ENCODE peak calls at places on chromosomes 13 and 19, in four cellular contexts. F is IMR-90, X is H9, Q is H1. B is an unnamed sample.
A peak's percentile ranks its signal among the peaks of the same experiment; 100 is the strongest.

GRCh38 chr13:30898721-30899188 is 7.3 kb upstream of the MEDAG start:
- DNase-seq in F (peak; percentile 98), X (no peak), Q (no peak), B (peak; percentile 33)

GRCh38 chr13:27233964-27234363 is 17.4 kb upstream of the RPL21 start:
- DNase-seq in F (no peak), X (no peak), Q (no peak), B (no peak)

GRCh38 chr19:703651-704446 is 4.9 kb upstream of the PALM start:
- DNase-seq in F (peak; percentile 18), X (peak; percentile 97), Q (peak; percentile 100), B (peak; percentile 87)

GRCh38 chr19:45911291-45911690 is 3.3 kb downstream of the NANOS2 start:
- DNase-seq in F (no peak), X (no peak), Q (no peak), B (no peak)

GRCh38 chr13:34748078-34748477 is 194.0 kb upstream of the NBEA start:
- DNase-seq in F (no peak), X (no peak), Q (no peak), B (no peak)

GRCh38 chr13:72754111-72754510 is 26.4 kb downstream of the BORA start:
- DNase-seq in F (no peak), X (no peak), Q (no peak), B (no peak)

GRCh38 chr13:31167490-31167889 is 5.8 kb upstream of the HSPH1 start:
- DNase-seq in F (peak; percentile 16), X (no peak), Q (no peak), B (no peak)

GRCh38 chr13:21675095-21676007 is 4.5 kb downstream of the FGF9 start:
- DNase-seq in F (no peak), X (peak; percentile 38), Q (peak; percentile 68), B (peak; percentile 37)

GRCh38 chr13:50393641-50394040 is 378.4 kb downstream of the KCNRG start:
- DNase-seq in F (peak; percentile 30), X (peak; percentile 54), Q (no peak), B (peak; percentile 28)

GRCh38 chr13:36818483-36819063 is 449 bp upstream of the RFXAP start:
- DNase-seq in F (no peak), X (no peak), Q (no peak), B (no peak)

GRCh38 chr13:106561551-106562170 is 6.3 kb downstream of the ARGLU1 start:
- DNase-seq in F (peak; percentile 53), X (no peak), Q (no peak), B (peak; percentile 30)

GRCh38 chr19:3120611-3121231 is 15.1 kb upstream of the GNA15 start:
- DNase-seq in F (no peak), X (no peak), Q (no peak), B (no peak)

GRCh38 chr19:48121909-48122371 is 11.3 kb upstream of the PLA2G4C start:
- DNase-seq in F (no peak), X (no peak), Q (no peak), B (no peak)

GRCh38 chr19:18373892-18374629 is 11.9 kb upstream of the GDF15 start:
- DNase-seq in F (peak; percentile 99), X (peak; percentile 99), Q (peak; percentile 86), B (peak; percentile 99)

GRCh38 chr13:97879646-97880297 is 73.7 kb upstream of the IPO5 start:
- DNase-seq in F (peak; percentile 91), X (no peak), Q (no peak), B (peak; percentile 87)

GRCh38 chr13:63370101-63370500 is 1954.5 kb upstream of the PCDH20 start:
- DNase-seq in F (no peak), X (no peak), Q (no peak), B (no peak)

GRCh38 chr19:34336781-34337271 is 28.2 kb upstream of the GPI start:
- DNase-seq in F (peak; percentile 47), X (no peak), Q (no peak), B (peak; percentile 33)

GRCh38 chr19:34337747-34338146 is 27.2 kb upstream of the GPI start:
- DNase-seq in F (no peak), X (no peak), Q (no peak), B (no peak)

GRCh38 chr19:34343751-34344150 is 21.2 kb upstream of the GPI start:
- DNase-seq in F (no peak), X (no peak), Q (no peak), B (no peak)

GRCh38 chr19:34345934-34346333 is 19.1 kb upstream of the GPI start:
- DNase-seq in F (peak; percentile 63), X (peak; percentile 85), Q (peak; percentile 93), B (peak; percentile 89)

GRCh38 chr19:34341935-34342680 is 22.9 kb upstream of the GPI start:
- DNase-seq in F (no peak), X (no peak), Q (no peak), B (no peak)
- H3K9ac ChIP-seq in F (no peak overlapping the region), X (no peak overlapping the region), Q (no peak overlapping the region), B (no peak overlapping the region)

GRCh38 chr13:67966065-67966464 is 735.9 kb upstream of the PCDH9 start:
- DNase-seq in F (no peak), X (no peak), Q (no peak), B (peak; percentile 91)

GRCh38 chr13:67967031-67967430 is 736.9 kb upstream of the PCDH9 start:
- DNase-seq in F (no peak), X (no peak), Q (no peak), B (peak; percentile 8)

GRCh38 chr13:67964091-67964490 is 734.0 kb upstream of the PCDH9 start:
- DNase-seq in F (no peak), X (no peak), Q (no peak), B (no peak)
- H3K56ac ChIP-seq in F (no peak overlapping the region), X (no peak overlapping the region), Q (no peak overlapping the region), B (no peak overlapping the region)

GRCh38 chr19:50419580-50420035 is 870 bp downstream of the SPIB start:
- DNase-seq in F (no peak), X (no peak), Q (peak; percentile 75), B (peak; percentile 65)
- H3K9ac ChIP-seq in F (no peak overlapping the region), X (no peak overlapping the region), Q (no peak overlapping the region), B (no peak overlapping the region)

GRCh38 chr19:55402509-55402908 is 5.1 kb downstream of the UBE2S start:
- DNase-seq in F (no peak), X (no peak), Q (no peak), B (no peak)
- H3K56ac ChIP-seq in F (no peak overlapping the region), X (no peak overlapping the region), Q (no peak overlapping the region), B (no peak overlapping the region)

GRCh38 chr19:10116085-10116865 is 3.4 kb downstream of the EIF3G start:
- DNase-seq in F (no peak), X (no peak), Q (no peak), B (peak; percentile 22)
- H3K9ac ChIP-seq in F (no peak overlapping the region), X (no peak overlapping the region), Q (no peak overlapping the region), B (no peak overlapping the region)

DNA sequence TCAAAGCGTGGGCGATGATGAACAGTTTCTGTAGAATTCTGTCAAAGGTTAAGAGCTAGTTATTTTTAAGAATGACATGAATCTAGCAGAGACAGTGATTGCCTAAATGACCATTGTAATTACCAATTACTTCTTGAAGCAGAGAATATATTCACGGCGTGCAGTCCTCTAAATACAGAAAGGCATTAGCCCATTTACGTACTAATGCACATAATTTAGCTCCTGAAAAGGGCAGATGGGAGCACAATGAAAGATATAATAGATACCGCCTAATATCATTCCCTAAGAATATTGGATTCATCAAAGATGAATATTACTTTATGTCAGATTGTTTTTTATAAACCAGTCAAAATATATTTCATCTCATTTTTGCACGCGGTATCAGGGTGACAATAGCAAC is 212.4 kb downstream of the URI1 start:
- DNase-seq in F (no peak), X (no peak), Q (no peak), B (no peak)
- H3K56ac ChIP-seq in F (no peak overlapping the region), X (no peak overlapping the region), Q (no peak overlapping the region), B (no peak overlapping the region)

DNA sequence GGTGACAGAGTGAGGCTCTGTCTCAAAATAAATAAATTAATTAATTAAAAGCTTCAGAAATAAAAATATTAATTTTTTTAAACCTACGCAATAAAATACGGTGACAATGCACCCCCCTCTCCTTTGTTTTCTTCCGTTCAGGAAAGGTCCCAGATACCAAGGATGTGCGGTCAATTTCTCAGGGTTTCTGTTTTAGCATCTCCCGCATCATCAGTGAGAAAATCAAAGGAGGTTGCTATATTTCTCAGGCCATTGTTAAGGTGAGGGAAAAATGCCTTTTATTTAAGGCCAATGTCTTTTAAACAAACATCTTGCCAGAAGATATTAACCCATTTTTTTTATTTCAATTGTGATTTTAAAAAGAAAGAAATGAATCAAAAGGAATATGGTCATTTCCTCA is 111.7 kb downstream of the INSR start:
- DNase-seq in F (no peak), X (no peak), Q (no peak), B (no peak)
- H3K9ac ChIP-seq in F (no peak overlapping the region), X (no peak overlapping the region), Q (no peak overlapping the region), B (no peak overlapping the region)

DNA sequence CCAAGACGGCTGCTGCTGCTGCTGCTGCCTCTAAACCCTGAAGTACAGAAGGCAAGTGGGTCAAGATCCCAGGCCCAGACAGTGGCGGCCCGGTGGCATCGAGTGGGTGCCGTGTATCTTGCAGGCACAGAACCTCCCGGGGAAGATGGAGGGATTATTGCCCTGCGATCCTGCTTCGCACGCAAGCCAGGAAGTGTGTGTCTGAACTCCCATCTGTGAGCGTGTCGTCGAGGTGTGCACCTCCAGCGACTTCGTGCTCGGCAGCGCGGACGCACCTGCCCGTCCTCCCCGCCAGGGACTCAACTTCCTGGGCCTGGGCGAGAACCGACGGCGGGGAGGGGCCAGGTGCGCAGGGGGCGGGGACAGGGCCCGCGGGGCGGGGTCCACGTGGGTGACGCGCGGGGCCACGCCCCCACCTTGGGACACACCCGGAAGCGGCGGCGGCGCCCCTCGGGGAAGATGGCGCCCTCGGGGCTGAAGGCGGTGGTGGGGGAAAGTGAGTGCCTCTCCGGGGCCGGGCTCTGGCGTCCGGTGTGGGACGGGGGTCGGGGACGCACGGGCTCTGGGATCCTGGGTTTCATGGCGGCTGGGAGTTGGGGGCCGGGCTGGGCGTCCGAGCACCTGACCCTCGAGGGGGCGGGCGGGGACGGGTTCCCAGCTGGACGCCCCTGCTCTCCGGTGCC is at the start of gene STXBP2:
- DNase-seq in F (no peak), X (peak; percentile 91), Q (peak; percentile 97), B (peak; percentile 89)
- H3K56ac ChIP-seq in F (no peak within 1 kb of the TSS), X (no peak within 1 kb of the TSS), Q (no peak within 1 kb of the TSS), B (peak within 1 kb of the TSS; percentile 73)

B was measured in mesendoderm.